ENCODE peak calls at places on chromosome 18, in four cellular contexts. T is Panc1, H is sigmoid colon, A is breast epithelium. Q is an unnamed sample.

GRCh38 chr18:21074336-21075323 is 37.0 kb downstream of the ROCK1 start:
- DNase-seq in H (no peak), A (no peak), T (no peak), Q (no peak)

GRCh38 chr18:45361148-45361851 is 254.0 kb upstream of the SLC14A2 start:
- DNase-seq in H (no peak), A (no peak), T (no peak), Q (no peak)

GRCh38 chr18:51531496-51531895 is 334.0 kb upstream of the MEX3C start:
- DNase-seq in A (no peak), T (no peak), H (no peak), Q (no peak)

GRCh38 chr18:76252880-76253279 is 242.2 kb downstream of the ZNF516 start:
- DNase-seq in A (no peak), T (no peak), H (no peak), Q (no peak)

GRCh38 chr18:49135871-49136270 is 185.1 kb upstream of the SMAD7 start:
- DNase-seq in H (no peak), T (no peak), A (no peak), Q (no peak)

GRCh38 chr18:6482198-6482977 is 67.7 kb upstream of the L3MBTL4 start:
- DNase-seq in T (peak), H (peak), A (no peak), Q (no peak)

GRCh38 chr18:75247601-75248421 is 37.2 kb downstream of the TSHZ1 start:
- DNase-seq in H (no peak), A (no peak), T (peak), Q (peak)

GRCh38 chr18:34194239-34194638 is 30.5 kb downstream of the NOL4 start:
- DNase-seq in H (no peak), T (no peak), A (no peak), Q (no peak)

GRCh38 chr18:23735021-23735464 is 45.8 kb downstream of the LAMA3 start:
- DNase-seq in A (no peak), H (no peak), T (no peak), Q (no peak)

GRCh38 chr18:24326211-24326610 is 71.4 kb downstream of the OSBPL1A start:
- DNase-seq in A (no peak), H (no peak), T (no peak), Q (no peak)

GRCh38 chr18:48929951-48930713 is 20.6 kb downstream of the SMAD7 start:
- DNase-seq in H (peak), T (no peak), A (no peak), Q (no peak)

GRCh38 chr18:26436176-26437031 is 111.9 kb downstream of the KCTD1 start:
- DNase-seq in H (no peak), T (peak), A (no peak), Q (no peak)

GRCh38 chr18:36692331-36692730 is 136.5 kb downstream of the TPGS2 start:
- DNase-seq in A (no peak), H (no peak), T (no peak), Q (no peak)
- H3K4me3 ChIP-seq in A (no peak), H (peak), T (no peak), Q (no peak)

DNA sequence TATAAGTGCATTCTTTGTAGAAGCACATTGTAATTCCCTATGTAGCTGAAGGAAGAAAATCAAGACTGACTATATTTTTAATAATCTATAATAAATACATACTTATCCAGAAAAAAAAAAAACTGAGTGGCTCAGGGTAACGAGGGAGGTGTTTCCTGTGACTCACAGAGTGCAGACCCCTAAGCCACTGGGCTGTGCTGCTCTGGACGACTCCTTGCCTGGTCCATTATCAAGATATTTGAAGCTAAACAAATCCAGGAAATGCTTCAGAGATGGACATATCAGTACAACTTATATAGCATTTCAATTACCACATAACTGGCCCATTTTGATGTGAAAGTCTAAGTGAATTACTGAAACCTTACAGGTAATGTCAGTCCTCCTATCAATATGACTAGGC is 80.6 kb downstream of the PIGN start:
- DNase-seq in T (no peak), A (no peak), H (no peak), Q (no peak)
- TF ChIP-seq POLR2AphosphoS5 in T (no peak), A (no peak), H (no peak), Q (no peak)

DNA sequence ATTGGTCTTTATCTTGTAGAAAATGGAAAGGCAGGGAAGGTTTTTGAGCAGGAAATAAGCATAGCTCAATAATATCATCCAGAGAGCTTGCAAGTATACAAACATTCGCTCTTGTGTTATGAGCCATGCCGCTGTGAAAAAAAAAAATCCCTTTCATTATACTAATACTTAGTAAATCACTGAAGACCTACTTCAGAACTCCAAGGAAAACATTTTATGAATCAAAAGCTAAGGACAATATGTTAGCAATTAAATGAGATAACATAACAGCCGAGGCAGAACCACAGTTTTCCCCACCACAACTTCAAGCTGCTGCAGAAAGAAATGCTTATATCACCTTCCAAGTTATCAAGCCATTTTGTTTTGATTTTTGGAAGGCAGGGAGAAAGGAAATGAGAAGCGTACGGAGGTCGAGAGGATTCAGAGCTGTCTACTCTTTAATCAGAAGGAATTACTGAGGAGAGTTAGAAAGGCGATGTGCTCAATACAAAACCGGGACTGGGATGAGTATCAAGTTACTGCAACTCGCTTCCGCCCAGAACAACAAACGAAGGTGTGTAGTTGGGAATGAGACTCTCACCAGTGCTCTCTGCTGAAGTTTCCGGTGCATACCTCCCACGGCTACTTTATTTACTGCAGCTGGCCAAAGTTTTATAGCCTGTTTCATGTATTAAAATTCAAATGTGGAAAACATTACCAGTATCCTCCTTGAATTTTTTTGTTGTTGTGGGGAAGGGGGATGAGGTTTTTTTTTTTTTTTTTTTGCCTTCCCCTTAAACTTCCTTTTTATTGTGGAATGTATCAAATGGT is 292.1 kb upstream of the CCDC68 start:
- DNase-seq in A (no peak), H (no peak), T (no peak), Q (no peak)
- H3K4me3 ChIP-seq in A (peak), H (peak), T (no peak), Q (no peak)

DNA sequence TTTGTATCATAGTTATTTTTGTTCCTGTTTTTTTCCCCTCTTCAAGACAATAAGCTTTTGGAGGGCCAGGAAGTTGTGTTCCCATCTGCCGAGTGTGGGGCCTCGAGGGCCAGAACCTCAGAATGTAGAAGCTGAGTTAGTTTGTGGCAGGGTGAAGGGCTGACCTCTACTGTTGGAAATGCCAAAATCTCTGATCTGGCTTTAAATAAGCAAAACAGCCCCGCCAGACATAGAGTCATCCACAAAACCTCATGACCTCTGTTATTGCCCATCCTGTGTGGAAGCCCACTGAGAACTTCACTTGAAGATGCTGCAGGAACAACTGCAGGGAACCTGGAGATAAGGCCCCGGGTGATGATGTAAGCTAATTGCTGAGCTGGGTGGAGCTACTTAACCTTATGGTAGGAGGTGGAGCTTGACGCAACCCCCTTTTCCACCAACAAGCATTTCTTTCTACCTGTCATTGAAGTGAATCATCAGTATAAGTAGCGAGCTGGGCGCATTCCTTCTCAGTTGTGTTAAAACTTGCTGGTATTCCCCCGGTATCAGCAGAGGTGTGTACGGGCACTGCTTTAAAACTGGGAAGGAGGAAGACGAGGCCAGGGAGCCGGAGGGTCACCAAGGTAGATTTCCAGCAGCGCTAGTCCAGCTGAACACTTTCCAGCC is 177.2 kb downstream of the NEDD4L start:
- DNase-seq in T (peak), H (no peak), A (peak), Q (no peak)
- TF ChIP-seq POLR2AphosphoS5 in T (no peak), H (no peak), A (peak), Q (no peak)

GRCh38 chr18:55501594-55502345 is 86.2 kb downstream of the TCF4 start:
- DNase-seq in A (no peak), H (no peak), T (no peak), Q (no peak)
- H3K4me3 ChIP-seq in A (no peak), H (no peak), T (no peak), Q (no peak)